ENCODE peak calls at places on chromosomes 2 and 18, in five cellular contexts. One of them, this sample, is unnamed.

GRCh38 chr18:70553245-70553960 is 264.6 kb downstream of the SOCS6 start:
- DNase-seq in GM23338: no peak
- DNase-seq in breast epithelium: no peak
- DNase-seq in psoas muscle: no peak
- DNase-seq in A673: peak; percentile 91
- DNase-seq in this sample: no peak

GRCh38 chr2:119682578-119682977 is 3.6 kb downstream of the TMEM177 start:
- DNase-seq in GM23338: no peak
- DNase-seq in breast epithelium: no peak
- DNase-seq in psoas muscle: no peak
- DNase-seq in A673: no peak
- DNase-seq in this sample: no peak

GRCh38 chr2:148989882-148990493 is 48.5 kb upstream of the LYPD6B start:
- DNase-seq in GM23338: peak; percentile 86
- DNase-seq in breast epithelium: no peak
- DNase-seq in psoas muscle: no peak
- DNase-seq in A673: peak; percentile 80
- DNase-seq in this sample: peak; percentile 83

GRCh38 chr2:29920130-29920577 is 1.2 kb downstream of the ALK start:
- DNase-seq in GM23338: peak; percentile 91
- DNase-seq in breast epithelium: no peak
- DNase-seq in psoas muscle: peak; percentile 80
- DNase-seq in A673: peak; percentile 85
- DNase-seq in this sample: peak; percentile 44

GRCh38 chr2:216306868-216307267 is 65.4 kb downstream of the MARCHF4 start:
- DNase-seq in GM23338: peak; percentile 57
- DNase-seq in breast epithelium: no peak
- DNase-seq in psoas muscle: no peak
- DNase-seq in A673: no peak
- DNase-seq in this sample: no peak

GRCh38 chr18:54806526-54806925 is 21.8 kb upstream of the RAB27B start:
- DNase-seq in GM23338: no peak
- DNase-seq in breast epithelium: no peak
- DNase-seq in psoas muscle: no peak
- DNase-seq in A673: no peak
- DNase-seq in this sample: no peak

GRCh38 chr2:121735520-121736074 is 1.1 kb downstream of the NIFK start:
- DNase-seq in GM23338: no peak
- DNase-seq in breast epithelium: no peak
- DNase-seq in psoas muscle: no peak
- DNase-seq in A673: no peak
- DNase-seq in this sample: no peak

GRCh38 chr2:49288902-49289680 is 134.8 kb upstream of the FSHR start:
- DNase-seq in GM23338: no peak
- DNase-seq in breast epithelium: no peak
- DNase-seq in psoas muscle: no peak
- DNase-seq in A673: no peak
- DNase-seq in this sample: no peak

GRCh38 chr2:240469239-240469636 is 33.8 kb downstream of the GPC1 start:
- DNase-seq in GM23338: no peak
- DNase-seq in breast epithelium: no peak
- DNase-seq in psoas muscle: peak; percentile 49
- DNase-seq in A673: no peak
- DNase-seq in this sample: no peak

GRCh38 chr2:231711677-231712461 is 3.5 kb downstream of the PTMA start:
- DNase-seq in GM23338: no peak
- DNase-seq in breast epithelium: no peak
- DNase-seq in psoas muscle: peak; percentile 44
- DNase-seq in A673: no peak
- DNase-seq in this sample: no peak

GRCh38 chr18:56661414-56662101 is 10.4 kb downstream of the WDR7 start:
- DNase-seq in GM23338: no peak
- DNase-seq in breast epithelium: no peak
- DNase-seq in psoas muscle: no peak
- DNase-seq in A673: no peak
- DNase-seq in this sample: no peak

GRCh38 chr2:191577611-191578010 is 100.3 kb upstream of the NABP1 start:
- DNase-seq in GM23338: no peak
- DNase-seq in breast epithelium: no peak
- DNase-seq in psoas muscle: no peak
- DNase-seq in A673: no peak
- DNase-seq in this sample: no peak

GRCh38 chr2:160324161-160324768 is 124.2 kb upstream of the ITGB6 start:
- DNase-seq in GM23338: peak; percentile 61
- DNase-seq in breast epithelium: no peak
- DNase-seq in psoas muscle: peak; percentile 64
- DNase-seq in A673: peak; percentile 61
- DNase-seq in this sample: peak; percentile 65

GRCh38 chr2:43897492-43897891 is 58.7 kb downstream of the ABCG8 start:
- DNase-seq in GM23338: no peak
- DNase-seq in breast epithelium: no peak
- DNase-seq in psoas muscle: no peak
- DNase-seq in A673: no peak
- DNase-seq in this sample: no peak

GRCh38 chr2:152740743-152741328 is 22.4 kb downstream of the ARL6IP6 start:
- DNase-seq in GM23338: peak; percentile 55
- DNase-seq in breast epithelium: no peak
- DNase-seq in psoas muscle: no peak
- DNase-seq in A673: peak; percentile 78
- DNase-seq in this sample: no peak

GRCh38 chr2:210421916-210422315 is 54.6 kb downstream of the LANCL1 start:
- DNase-seq in GM23338: no peak
- DNase-seq in breast epithelium: no peak
- DNase-seq in psoas muscle: no peak
- DNase-seq in A673: no peak
- DNase-seq in this sample: no peak

GRCh38 chr2:37982147-37982582 is 57.1 kb downstream of the RMDN2 start:
- DNase-seq in GM23338: peak; percentile 81
- DNase-seq in breast epithelium: peak; percentile 74
- DNase-seq in psoas muscle: peak; percentile 81
- DNase-seq in A673: peak; percentile 82
- DNase-seq in this sample: no peak

GRCh38 chr18:50775726-50776125 is 44.1 kb downstream of the MRO start:
- DNase-seq in GM23338: no peak
- DNase-seq in breast epithelium: no peak
- DNase-seq in psoas muscle: no peak
- DNase-seq in A673: no peak
- DNase-seq in this sample: no peak

GRCh38 chr18:59821983-59822382 is 77.8 kb upstream of the PMAIP1 start:
- DNase-seq in GM23338: no peak
- DNase-seq in breast epithelium: no peak
- DNase-seq in psoas muscle: no peak
- DNase-seq in A673: no peak
- DNase-seq in this sample: no peak

GRCh38 chr2:96961551-96961950 is 24.8 kb downstream of the FAM178B start:
- DNase-seq in GM23338: no peak
- DNase-seq in breast epithelium: no peak
- DNase-seq in psoas muscle: peak; percentile 15
- DNase-seq in A673: no peak
- DNase-seq in this sample: no peak

GRCh38 chr2:115161531-115162453 is 719.4 kb downstream of the DPP10 start:
- DNase-seq in GM23338: peak; percentile 76
- DNase-seq in breast epithelium: no peak
- DNase-seq in psoas muscle: peak; percentile 26
- DNase-seq in A673: no peak
- DNase-seq in this sample: peak; percentile 83

GRCh38 chr18:24799176-24799575 is 338.7 kb downstream of the HRH4 start:
- DNase-seq in GM23338: no peak
- DNase-seq in breast epithelium: no peak
- DNase-seq in psoas muscle: no peak
- DNase-seq in A673: no peak
- DNase-seq in this sample: no peak

GRCh38 chr2:217249490-217250451 is 389.9 kb upstream of the TNP1 start:
- DNase-seq in GM23338: peak; percentile 1
- DNase-seq in breast epithelium: no peak
- DNase-seq in psoas muscle: no peak
- DNase-seq in A673: no peak
- DNase-seq in this sample: no peak

GRCh38 chr18:2050702-2051201 is 520.6 kb downstream of the METTL4 start:
- DNase-seq in GM23338: no peak
- DNase-seq in breast epithelium: no peak
- DNase-seq in psoas muscle: no peak
- DNase-seq in A673: no peak
- DNase-seq in this sample: no peak

GRCh38 chr18:31302991-31303390 is 15.0 kb upstream of the DSG1 start:
- DNase-seq in GM23338: no peak
- DNase-seq in breast epithelium: no peak
- DNase-seq in psoas muscle: no peak
- DNase-seq in A673: no peak
- DNase-seq in this sample: no peak

GRCh38 chr2:34652636-34653035 is 1053.5 kb upstream of the FAM98A start:
- DNase-seq in GM23338: peak; percentile 48
- DNase-seq in breast epithelium: no peak
- DNase-seq in psoas muscle: no peak
- DNase-seq in A673: peak; percentile 28
- DNase-seq in this sample: no peak

GRCh38 chr2:214481204-214481603 is 70.3 kb downstream of the VWC2L start:
- DNase-seq in GM23338: no peak
- DNase-seq in breast epithelium: no peak
- DNase-seq in psoas muscle: no peak
- DNase-seq in A673: peak; percentile 0
- DNase-seq in this sample: no peak

GRCh38 chr2:33411765-33412164 is 64.7 kb upstream of the RASGRP3 start:
- DNase-seq in GM23338: no peak
- DNase-seq in breast epithelium: no peak
- DNase-seq in psoas muscle: no peak
- DNase-seq in A673: no peak
- DNase-seq in this sample: no peak

GRCh38 chr2:33409417-33409955 is 67.0 kb upstream of the RASGRP3 start:
- DNase-seq in GM23338: no peak
- DNase-seq in breast epithelium: no peak
- DNase-seq in psoas muscle: no peak
- DNase-seq in A673: peak; percentile 5
- DNase-seq in this sample: no peak

GRCh38 chr2:33408109-33408508 is 68.3 kb upstream of the RASGRP3 start:
- DNase-seq in GM23338: no peak
- DNase-seq in breast epithelium: no peak
- DNase-seq in psoas muscle: no peak
- DNase-seq in A673: no peak
- DNase-seq in this sample: no peak

GRCh38 chr2:33417093-33417492 is 59.4 kb upstream of the RASGRP3 start:
- DNase-seq in GM23338: no peak
- DNase-seq in breast epithelium: no peak
- DNase-seq in psoas muscle: no peak
- DNase-seq in A673: no peak
- DNase-seq in this sample: no peak

DNA sequence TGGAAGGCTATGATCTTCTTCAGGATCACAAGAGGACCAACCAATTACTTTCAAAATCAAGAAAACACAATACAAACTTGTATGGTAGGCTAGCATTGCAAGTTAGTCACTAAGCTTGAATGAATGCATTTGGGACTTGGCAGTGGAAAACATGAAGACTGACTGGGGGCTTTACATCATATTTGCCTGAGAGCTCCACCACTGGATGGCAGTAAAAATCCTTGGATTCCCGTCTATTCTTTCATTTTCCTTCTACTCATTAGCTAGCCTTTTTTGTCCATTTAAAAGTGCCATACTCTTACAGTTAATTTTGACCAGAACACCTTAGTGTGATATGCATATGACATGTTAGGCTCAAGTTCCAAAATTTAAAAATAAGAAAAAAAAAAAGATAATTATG is 63.5 kb upstream of the RASGRP3 start:
- DNase-seq in GM23338: peak; percentile 54
- DNase-seq in breast epithelium: no peak
- DNase-seq in psoas muscle: no peak
- DNase-seq in A673: peak; percentile 48
- DNase-seq in this sample: no peak
- TF ChIP-seq CTCF in GM23338: peak; percentile 55
- TF ChIP-seq CTCF in breast epithelium: no peak
- TF ChIP-seq CTCF in psoas muscle: peak; percentile 44
- TF ChIP-seq CTCF in A673: peak; percentile 60
- TF ChIP-seq CTCF in this sample: no peak

GRCh38 chr2:239245872-239246701 is 154.7 kb downstream of the HDAC4 start:
- DNase-seq in GM23338: peak; percentile 35
- DNase-seq in breast epithelium: peak; percentile 52
- DNase-seq in psoas muscle: peak; percentile 87
- DNase-seq in A673: no peak
- DNase-seq in this sample: peak; percentile 79
- H3K4me3 ChIP-seq in GM23338: no peak overlapping the region
- H3K4me3 ChIP-seq in breast epithelium: no peak overlapping the region
- H3K4me3 ChIP-seq in psoas muscle: peak overlapping the region; percentile 37
- H3K4me3 ChIP-seq in A673: no peak overlapping the region
- H3K4me3 ChIP-seq in this sample: no peak overlapping the region

GRCh38 chr2:233832869-233833812 is 21.2 kb downstream of the HJURP start:
- DNase-seq in GM23338: peak; percentile 87
- DNase-seq in breast epithelium: no peak
- DNase-seq in psoas muscle: no peak
- DNase-seq in A673: peak; percentile 42
- DNase-seq in this sample: peak; percentile 53
- H3K4me1 ChIP-seq in GM23338: no peaks in the 10 kb centered on the region
- H3K4me1 ChIP-seq in breast epithelium: no peaks in the 10 kb centered on the region
- H3K4me1 ChIP-seq in psoas muscle: no peaks in the 10 kb centered on the region
- H3K4me1 ChIP-seq in A673: no peaks in the 10 kb centered on the region
- H3K4me1 ChIP-seq in this sample: no peaks in the 10 kb centered on the region

DNA sequence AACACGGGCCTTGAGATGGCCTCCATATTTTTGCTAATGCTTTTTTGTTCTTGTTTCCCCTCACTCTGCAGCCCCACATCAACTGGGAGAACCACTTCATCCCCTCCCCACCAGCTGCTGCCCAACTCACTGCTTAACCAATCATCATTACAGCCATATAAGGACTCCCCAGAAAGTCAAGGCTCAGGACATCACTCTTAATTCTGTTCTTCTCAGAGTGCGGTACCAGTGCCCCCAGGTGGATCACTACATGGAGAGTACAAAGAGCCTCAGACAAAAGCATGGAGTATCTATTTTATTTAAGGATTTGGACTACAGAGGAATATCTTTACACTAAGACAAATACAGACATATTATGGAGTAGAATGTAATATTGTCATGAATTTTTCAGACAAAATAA is 340.6 kb downstream of the PAX3 start:
- DNase-seq in GM23338: peak; percentile 49
- DNase-seq in breast epithelium: no peak
- DNase-seq in psoas muscle: no peak
- DNase-seq in A673: peak; percentile 13
- DNase-seq in this sample: no peak
- TF ChIP-seq CTCF in GM23338: peak; percentile 54
- TF ChIP-seq CTCF in breast epithelium: no peak
- TF ChIP-seq CTCF in psoas muscle: no peak
- TF ChIP-seq CTCF in A673: peak; percentile 28
- TF ChIP-seq CTCF in this sample: no peak

GRCh38 chr18:21739604-21740473 is 753 bp upstream of the MIB1 start:
- DNase-seq in GM23338: peak; percentile 25
- DNase-seq in breast epithelium: no peak
- DNase-seq in psoas muscle: no peak
- DNase-seq in A673: peak; percentile 35
- DNase-seq in this sample: peak; percentile 27

GRCh38 chr18:21740724-21741510 is at the start of gene MIB1:
- DNase-seq in GM23338: no peak
- DNase-seq in breast epithelium: no peak
- DNase-seq in psoas muscle: peak; percentile 99
- DNase-seq in A673: peak; percentile 99
- DNase-seq in this sample: peak; percentile 99

GRCh38 chr18:21740474-21740723 is 193 bp upstream of the MIB1 start:
- DNase-seq in GM23338: peak; percentile 98
- DNase-seq in breast epithelium: peak; percentile 98
- DNase-seq in psoas muscle: no peak
- DNase-seq in A673: no peak
- DNase-seq in this sample: peak; percentile 99

GRCh38 chr18:21735452-21736015 is 5.1 kb upstream of the MIB1 start:
- DNase-seq in GM23338: peak; percentile 90
- DNase-seq in breast epithelium: no peak
- DNase-seq in psoas muscle: no peak
- DNase-seq in A673: no peak
- DNase-seq in this sample: peak; percentile 85
- H3K4me3 ChIP-seq in GM23338: no peak overlapping the region
- H3K4me3 ChIP-seq in breast epithelium: no peak overlapping the region
- H3K4me3 ChIP-seq in psoas muscle: no peak overlapping the region
- H3K4me3 ChIP-seq in A673: no peak overlapping the region
- H3K4me3 ChIP-seq in this sample: no peak overlapping the region

This sample was measured in mucosa of descending colon.